ENCODE peak calls at places on chromosomes 2 and 18, in four cellular contexts. K is omental fat pad, U is foreskin fibroblast, C is RWPE1. E is an unnamed sample.

GRCh38 chr18:45951021-45951714 is 16.0 kb downstream of the EPG5 start:
- DNase-seq in K (peak), U (peak), C (no peak), E (no peak)

GRCh38 chr2:232147440-232148077 is 186.0 kb downstream of the DIS3L2 start:
- DNase-seq in K (no peak), U (no peak), C (no peak), E (no peak)

GRCh38 chr2:200455958-200456421 is 53.9 kb downstream of the KCTD18 start:
- DNase-seq in K (no peak), U (no peak), C (no peak), E (no peak)

GRCh38 chr2:195646424-195646823 is 10.6 kb upstream of the SLC39A10 start:
- DNase-seq in K (no peak), U (no peak), C (no peak), E (no peak)

GRCh38 chr2:241841181-241842066 is 17.3 kb downstream of the PDCD1 start:
- DNase-seq in K (no peak), U (no peak), C (no peak), E (no peak)

GRCh38 chr2:13114391-13114790 is 397.7 kb downstream of the TRIB2 start:
- DNase-seq in K (no peak), U (no peak), C (no peak), E (no peak)

GRCh38 chr2:60413819-60414178 is 139.7 kb downstream of the BCL11A start:
- DNase-seq in K (no peak), U (no peak), C (no peak), E (no peak)

GRCh38 chr18:46337206-46337710 is 233.1 kb downstream of the HAUS1 start:
- DNase-seq in K (no peak), U (no peak), C (no peak), E (no peak)

GRCh38 chr2:128549646-128550260 is 231.1 kb upstream of the HS6ST1 start:
- DNase-seq in K (no peak), U (no peak), C (no peak), E (peak)

GRCh38 chr2:20496069-20496468 is 49.2 kb downstream of the RHOB start:
- DNase-seq in K (no peak), U (peak), C (no peak), E (no peak)

GRCh38 chr18:31983976-31984375 is 34.6 kb upstream of the RNF125 start:
- DNase-seq in K (no peak), U (no peak), C (no peak), E (no peak)

GRCh38 chr2:204727368-204727767 is 182.1 kb downstream of the PARD3B start:
- DNase-seq in K (no peak), U (no peak), C (no peak), E (no peak)

GRCh38 chr18:41703744-41704530 is 251.1 kb upstream of the PIK3C3 start:
- DNase-seq in K (no peak), U (peak), C (no peak), E (no peak)

GRCh38 chr2:129766159-129766485 is 213.3 kb upstream of the RAB6C start:
- DNase-seq in K (no peak), U (no peak), C (no peak), E (no peak)

GRCh38 chr18:55458456-55459238 is 129.3 kb downstream of the TCF4 start:
- DNase-seq in K (no peak), U (no peak), C (no peak), E (no peak)

GRCh38 chr18:27665264-27665799 is 480.2 kb upstream of the CHST9 start:
- DNase-seq in K (no peak), U (no peak), C (no peak), E (no peak)

GRCh38 chr2:163558286-163559009 is 177.4 kb downstream of the FIGN start:
- DNase-seq in K (no peak), U (no peak), C (no peak), E (no peak)

GRCh38 chr2:108239786-108240185 is at the start of gene SULT1C3:
- DNase-seq in K (no peak), U (no peak), C (no peak), E (no peak)

GRCh38 chr2:151518802-151519201 is 109.1 kb downstream of the RIF1 start:
- DNase-seq in K (no peak), U (peak), C (peak), E (no peak)

GRCh38 chr2:118110991-118111390 is 22.7 kb downstream of the INSIG2 start:
- DNase-seq in K (no peak), U (no peak), C (no peak), E (no peak)

GRCh38 chr2:138455275-138455674 is 46.3 kb upstream of the SPOPL start:
- DNase-seq in K (no peak), U (no peak), C (no peak), E (no peak)

GRCh38 chr2:198231562-198231961 is 427.2 kb downstream of the PLCL1 start:
- DNase-seq in K (no peak), U (no peak), C (no peak), E (no peak)

DNA sequence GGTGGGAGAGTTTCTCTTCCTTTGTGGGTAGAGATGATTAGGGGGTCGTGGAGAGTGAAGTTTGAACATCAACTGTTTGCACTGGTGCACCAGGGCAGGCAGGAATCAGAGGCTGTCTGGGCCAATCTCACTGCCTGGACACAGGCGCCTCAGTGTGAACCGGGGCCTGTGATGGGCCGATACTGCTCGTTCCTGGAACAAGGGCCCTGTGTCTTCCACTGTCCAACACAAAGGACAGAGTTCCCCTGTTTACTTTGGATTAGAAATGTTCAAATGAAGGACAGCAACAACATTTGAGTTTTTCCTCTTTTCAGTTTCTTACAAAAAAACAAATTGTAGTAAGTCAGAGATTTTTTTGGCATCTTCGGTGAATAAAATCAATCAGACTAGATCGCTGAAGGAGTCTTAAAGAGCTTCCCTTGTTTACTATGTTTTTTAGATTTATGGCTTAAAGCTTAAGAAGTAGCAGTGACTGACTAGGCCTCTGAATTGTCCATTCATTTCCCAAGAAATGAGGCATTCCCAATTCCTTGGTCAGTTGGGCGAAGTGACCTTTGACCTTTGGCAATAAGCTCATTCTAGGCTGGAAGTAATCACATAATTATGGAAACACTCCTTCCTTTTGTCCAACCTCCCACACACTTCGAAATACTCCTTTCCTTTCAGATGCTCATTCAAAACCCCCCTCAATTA is 11.6 kb upstream of the TGFA start:
- DNase-seq in K (no peak), U (no peak), C (no peak), E (no peak)
- TF ChIP-seq CTCF in K (no peak), U (no peak), C (no peak), E (no peak)

DNA sequence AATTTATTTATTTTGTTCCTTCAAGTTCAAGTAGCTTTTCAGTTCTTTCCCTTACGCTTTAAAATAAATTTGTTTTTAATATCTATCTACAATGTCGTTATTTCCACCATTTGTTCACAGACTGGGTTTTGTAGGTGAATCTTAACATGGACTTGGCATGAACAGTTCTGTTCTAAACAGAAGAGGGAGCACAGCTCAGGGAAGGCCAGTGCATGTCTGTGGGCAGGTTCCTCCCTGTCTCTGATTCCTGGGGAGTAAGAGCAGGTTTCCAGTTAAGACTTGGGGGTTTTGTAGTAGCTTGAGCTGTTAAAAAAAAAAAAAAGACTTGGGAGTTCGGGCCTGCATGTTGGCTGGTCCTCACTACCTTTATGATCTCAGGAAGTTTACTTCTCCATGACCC is 11.1 kb downstream of the TTL start:
- DNase-seq in K (no peak), U (no peak), C (no peak), E (no peak)
- TF ChIP-seq CTCF in K (no peak), U (no peak), C (no peak), E (peak)

GRCh38 chr2:240131941-240132650 is 4.0 kb downstream of the COPS9 start:
- DNase-seq in K (no peak), U (no peak), C (no peak), E (peak)
- TF ChIP-seq CTCF in K (no peak), U (peak), C (no peak), E (peak)

DNA sequence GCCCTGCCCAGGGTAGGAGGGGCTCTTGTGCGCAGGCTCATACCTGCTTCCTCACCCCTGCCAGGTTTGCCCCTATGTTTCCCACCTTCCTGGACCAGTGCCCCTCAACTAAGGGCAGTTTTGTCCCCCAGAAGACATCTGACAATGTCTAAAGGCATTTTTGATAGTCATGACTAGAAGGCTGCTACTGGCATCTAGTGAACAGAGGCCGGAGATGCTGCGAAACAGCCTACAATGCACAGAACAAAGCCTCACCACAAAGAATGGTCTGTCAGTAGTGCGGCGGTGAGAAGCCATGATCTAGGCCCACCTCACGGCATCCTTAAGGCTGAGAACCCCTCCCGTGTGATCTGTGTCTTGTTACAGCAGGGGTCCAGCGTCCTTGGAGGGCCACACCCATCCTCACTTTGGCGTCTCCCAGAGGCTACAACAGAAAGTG is 96.0 kb downstream of the TMEM17 start:
- DNase-seq in K (no peak), U (no peak), C (no peak), E (no peak)
- TF ChIP-seq CTCF in K (no peak), U (no peak), C (no peak), E (peak)

DNA sequence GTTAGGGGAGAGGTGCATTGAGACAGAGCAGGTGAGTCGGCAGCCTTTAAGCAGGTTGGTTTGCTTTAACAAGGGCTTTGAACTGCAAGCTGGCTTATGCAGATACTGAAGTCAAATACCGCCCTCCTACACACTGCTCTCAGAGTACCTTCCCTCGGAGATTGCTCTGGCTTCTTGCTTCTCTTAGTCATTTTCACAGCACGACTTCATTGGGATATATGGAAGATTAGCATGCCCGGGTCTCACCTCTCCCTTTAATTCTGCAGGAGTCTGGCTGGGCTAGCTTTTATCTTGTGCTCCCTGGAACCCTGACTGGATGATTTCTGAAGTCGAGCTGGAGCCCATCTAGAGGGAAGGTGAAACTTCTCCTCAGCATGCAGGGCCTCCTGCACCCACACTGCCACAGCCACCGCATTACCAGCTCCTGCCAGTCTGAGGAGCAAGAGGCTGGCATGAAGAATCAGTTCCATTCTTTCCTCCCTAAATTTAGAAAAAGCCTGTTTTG is 395.5 kb upstream of the HNRNPA3 start:
- DNase-seq in K (no peak), U (no peak), C (no peak), E (no peak)
- TF ChIP-seq CTCF in K (no peak), U (no peak), C (no peak), E (peak)

E was measured in chondrocyte.